ENCODE peak calls at places on chromosomes 13 and 19, in eight cellular contexts. B is spleen, A is HCT116, D is breast epithelium, H is vagina, G is stomach, M is suprapubic skin, T is GM23338. S is an unnamed sample.

GRCh38 chr13:80040219-80040976 is 300.5 kb downstream of the SPRY2 start:
- DNase-seq in T (no peak), A (peak; percentile 68), M (no peak), G (no peak), H (no peak), B (no peak), D (no peak), S (no peak)

GRCh38 chr19:35347171-35347929 is at the start of gene FFAR1:
- DNase-seq in H (peak; percentile 22), T (no peak), M (peak; percentile 27), D (no peak), A (no peak), G (peak; percentile 15), B (peak; percentile 81), S (peak; percentile 48)

GRCh38 chr13:79500829-79501228 is 19.9 kb downstream of the NDFIP2 start:
- DNase-seq in T (no peak), D (no peak), B (no peak), H (no peak), A (no peak), G (no peak), M (no peak), S (no peak)

GRCh38 chr19:15129856-15130580 is 22.8 kb downstream of the SYDE1 start:
- DNase-seq in B (no peak), D (peak; percentile 48), G (no peak), A (peak; percentile 16), M (peak; percentile 36), T (no peak), H (no peak), S (peak; percentile 41)

GRCh38 chr13:87274209-87274819 is 396.9 kb upstream of the SLITRK5 start:
- DNase-seq in M (no peak), A (peak; percentile 39), T (peak; percentile 89), G (no peak), B (no peak), H (no peak), D (no peak), S (no peak)

GRCh38 chr19:4980087-4980486 is 11.2 kb downstream of the KDM4B start:
- DNase-seq in G (no peak), H (no peak), B (no peak), M (no peak), A (no peak), D (no peak), T (no peak), S (no peak)

GRCh38 chr13:58906329-58907007 is 1257.3 kb downstream of the DIAPH3 start:
- DNase-seq in A (no peak), D (no peak), M (no peak), T (no peak), G (no peak), B (no peak), H (no peak), S (no peak)

GRCh38 chr13:111204438-111205177 is 89.5 kb downstream of the ARHGEF7 start:
- DNase-seq in T (peak; percentile 73), M (no peak), A (no peak), B (no peak), G (no peak), H (no peak), D (no peak), S (peak; percentile 50)

GRCh38 chr19:38304352-38304865 is 358 bp downstream of the C19orf33 start:
- DNase-seq in H (no peak), G (no peak), D (no peak), T (peak; percentile 52), B (no peak), M (no peak), A (no peak), S (peak; percentile 78)

GRCh38 chr19:16324384-16325160 is at the start of gene KLF2:
- DNase-seq in A (peak; percentile 63), M (peak; percentile 97), D (peak; percentile 85), H (no peak), T (peak; percentile 77), G (peak; percentile 93), B (peak; percentile 99), S (peak; percentile 92)

GRCh38 chr19:42488783-42489521 is 39.3 kb downstream of the CEACAM1 start:
- DNase-seq in H (no peak), M (no peak), B (no peak), G (no peak), A (peak; percentile 18), T (no peak), D (peak; percentile 95), S (no peak)

GRCh38 chr19:49556412-49557398 is 23.7 kb downstream of the NOSIP start:
- DNase-seq in M (no peak), G (no peak), D (no peak), A (no peak), H (no peak), T (peak; percentile 94), B (no peak), S (peak; percentile 86)

GRCh38 chr19:33868821-33869412 is 72.2 kb downstream of the KCTD15 start:
- DNase-seq in H (peak; percentile 79), T (peak; percentile 55), A (no peak), D (peak; percentile 16), M (no peak), G (peak; percentile 35), B (peak; percentile 67), S (peak; percentile 78)

GRCh38 chr13:113043001-113043630 is 62.5 kb upstream of the F7 start:
- DNase-seq in M (no peak), A (no peak), T (no peak), G (no peak), B (no peak), H (no peak), D (no peak), S (no peak)

GRCh38 chr13:85383291-85383690 is 415.9 kb downstream of the SLITRK6 start:
- DNase-seq in B (no peak), D (no peak), M (no peak), G (no peak), T (no peak), A (no peak), H (no peak), S (no peak)

GRCh38 chr19:30381366-30381765 is 9.2 kb downstream of the ZNF536 start:
- DNase-seq in D (no peak), A (no peak), B (no peak), G (peak; percentile 1), T (no peak), H (no peak), M (no peak), S (no peak)

GRCh38 chr13:45299194-45299593 is 41.8 kb downstream of the TPT1 start:
- DNase-seq in T (no peak), G (no peak), D (no peak), A (no peak), M (no peak), H (no peak), B (no peak), S (no peak)

GRCh38 chr13:28117689-28118377 is 17.5 kb upstream of the FLT3 start:
- DNase-seq in M (no peak), T (peak; percentile 41), A (no peak), H (no peak), G (peak; percentile 46), B (no peak), D (no peak), S (no peak)

GRCh38 chr13:75231235-75231634 is 250.7 kb downstream of the TBC1D4 start:
- DNase-seq in M (no peak), H (no peak), G (no peak), A (no peak), T (no peak), B (no peak), D (no peak), S (no peak)
- TF ChIP-seq POLR2AphosphoS5 in M (no peak), H (no peak), G (no peak), A (no peak), T (no peak), B (no peak), D (no peak), S (no peak)

GRCh38 chr13:39418424-39418823 is 184.6 kb downstream of the LHFPL6 start:
- DNase-seq in H (no peak), G (no peak), B (no peak), A (no peak), D (no peak), T (no peak), M (no peak), S (no peak)

GRCh38 chr13:39417643-39418042 is 185.3 kb downstream of the LHFPL6 start:
- DNase-seq in A (no peak), D (no peak), B (no peak), T (peak; percentile 52), G (no peak), H (no peak), M (no peak), S (no peak)

GRCh38 chr13:39415403-39415802 is 187.6 kb downstream of the LHFPL6 start:
- DNase-seq in A (peak; percentile 15), D (peak; percentile 30), T (peak; percentile 63), B (no peak), H (no peak), M (no peak), G (no peak), S (no peak)

GRCh38 chr13:39419068-39419467 is 183.9 kb downstream of the LHFPL6 start:
- DNase-seq in T (no peak), A (no peak), B (no peak), D (no peak), M (no peak), G (no peak), H (no peak), S (no peak)

DNA sequence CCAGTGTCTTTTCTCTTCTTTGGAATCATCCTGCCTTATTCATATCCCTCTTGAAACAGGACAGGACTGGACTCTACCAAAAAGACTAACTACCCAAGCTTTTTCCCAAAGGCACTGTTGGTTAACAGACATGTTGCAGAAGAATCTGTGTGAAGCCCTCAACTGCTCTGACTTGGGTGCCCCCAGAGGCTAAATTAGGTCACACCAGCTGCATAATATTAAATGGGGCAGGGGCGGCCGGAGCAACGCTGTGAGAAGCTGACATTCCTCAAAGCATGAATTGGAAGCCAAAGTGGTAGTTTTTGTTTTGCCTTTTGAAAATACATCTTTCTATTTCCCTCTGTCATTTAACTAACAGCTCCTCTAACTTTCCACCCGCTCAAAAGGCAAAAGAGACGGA is 185.9 kb downstream of the LHFPL6 start:
- DNase-seq in M (no peak), H (no peak), D (no peak), G (no peak), T (peak; percentile 77), B (no peak), A (no peak), S (no peak)
- H3K4me3 ChIP-seq in M (no peak overlapping the region), H (no peak overlapping the region), D (no peak overlapping the region), G (no peak overlapping the region), T (peak overlapping the region; percentile 39), B (no peak overlapping the region), A (no peak overlapping the region), S (no peak overlapping the region)

DNA sequence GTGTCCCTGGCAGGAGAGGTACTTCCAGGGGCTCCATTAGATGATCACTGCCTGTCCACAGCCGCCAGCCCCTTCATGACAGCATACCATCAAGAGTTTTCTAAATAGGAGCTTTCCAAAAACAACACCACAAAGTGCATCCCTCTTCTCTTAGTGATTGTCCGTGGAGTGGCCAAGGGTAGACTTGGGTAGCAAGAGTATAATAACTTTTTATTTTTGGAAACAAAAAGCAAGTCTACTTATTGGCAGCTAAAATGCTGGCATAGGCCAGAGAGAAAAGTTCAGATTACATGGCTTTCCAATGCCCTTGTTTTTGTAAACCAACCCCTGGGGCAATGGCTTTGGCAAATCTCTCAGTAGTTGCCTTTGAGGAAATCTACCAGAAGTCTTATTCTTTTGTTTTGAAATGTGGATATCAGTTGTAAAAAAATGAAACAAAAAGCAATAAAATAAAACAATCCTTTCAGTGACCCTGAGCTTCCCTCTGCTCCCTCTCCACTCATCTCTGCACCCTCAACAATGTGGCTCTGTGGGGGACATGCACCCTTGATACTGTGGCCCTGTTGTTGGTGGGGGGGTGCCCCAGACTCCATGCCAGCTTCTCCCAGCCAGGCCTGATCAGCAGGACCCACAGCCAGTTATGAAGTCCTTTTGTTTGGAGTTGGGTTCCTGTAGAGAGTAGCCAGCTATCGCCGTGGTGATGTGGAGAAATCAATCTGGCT is 294.1 kb downstream of the DLEU7 start:
- DNase-seq in T (no peak), B (no peak), H (no peak), D (no peak), A (no peak), M (no peak), G (no peak), S (no peak)
- TF ChIP-seq POLR2AphosphoS5 in T (no peak), B (no peak), H (no peak), D (no peak), A (no peak), M (no peak), G (no peak), S (no peak)

GRCh38 chr19:58513213-58513693 is 1.5 kb upstream of the SLC27A5 start:
- DNase-seq in B (no peak), G (no peak), T (no peak), D (no peak), M (no peak), H (no peak), A (no peak), S (no peak)
- H3K4me3 ChIP-seq in B (peak overlapping the region; percentile 74), G (peak overlapping the region; percentile 54), T (peak overlapping the region; percentile 64), D (no peak overlapping the region), M (no peak overlapping the region), H (peak overlapping the region; percentile 43), A (peak overlapping the region; percentile 91), S (no peak overlapping the region)